ENCODE peak calls at places on chromosomes 5 and 9, in ten cellular contexts. K is omental fat pad, V is T-helper 1 cell, Z is NCI-H524, P is posterior cingulate gyrus, W is NCI-H1694, N is MCF 10A, S is spleen, A is C1 segment of cervical spinal cord, U is HT-29. L is an unnamed sample.

GRCh38 chr5:142660196-142660595 is 25.7 kb downstream of the FGF1 start:
- DNase-seq in K (no peak), V (no peak), Z (no peak), P (no peak), W (no peak), N (no peak), S (no peak), A (no peak), U (no peak), L (no peak)

GRCh38 chr5:24535646-24536045 is 109.1 kb downstream of the CDH10 start:
- DNase-seq in K (no peak), V (no peak), Z (peak), P (no peak), W (no peak), N (peak), S (no peak), A (no peak), U (peak), L (no peak)

GRCh38 chr5:92962752-92963151 is 618.3 kb downstream of the NR2F1-AS1 start:
- DNase-seq in K (no peak), V (no peak), Z (peak), P (peak), W (no peak), N (no peak), S (no peak), A (peak), U (no peak), L (no peak)

GRCh38 chr5:161314033-161314432 is 232.5 kb downstream of the GABRB2 start:
- DNase-seq in K (no peak), V (no peak), Z (no peak), P (no peak), W (no peak), N (peak), S (no peak), A (no peak), U (no peak), L (no peak)

GRCh38 chr9:35258665-35259474 is 97.1 kb downstream of the UNC13B start:
- DNase-seq in K (peak), V (peak), Z (peak), P (peak), W (peak), N (peak), S (no peak), A (peak), U (peak), L (no peak)

GRCh38 chr5:38404667-38405276 is 146.4 kb downstream of the EGFLAM start:
- DNase-seq in K (no peak), V (no peak), Z (no peak), P (no peak), W (no peak), N (peak), S (no peak), A (no peak), U (peak), L (no peak)

GRCh38 chr5:95822408-95823240 is at the start of gene GLRX:
- DNase-seq in K (no peak), V (peak), Z (peak), P (peak), W (peak), N (peak), S (peak), A (peak), U (peak), L (no peak)

GRCh38 chr5:179623906-179624741 is 653 bp upstream of the HNRNPH1 start:
- DNase-seq in K (no peak), V (peak), Z (no peak), P (peak), W (no peak), N (peak), S (peak), A (peak), U (no peak), L (no peak)

GRCh38 chr9:123924727-123925126 is 5.2 kb downstream of the DENND1A start:
- DNase-seq in K (no peak), V (no peak), Z (no peak), P (no peak), W (no peak), N (no peak), S (no peak), A (no peak), U (no peak), L (no peak)

GRCh38 chr9:71910602-71911060 is 362 bp downstream of the ABHD17B start:
- DNase-seq in K (no peak), V (no peak), Z (no peak), P (no peak), W (no peak), N (no peak), S (no peak), A (no peak), U (no peak), L (no peak)

GRCh38 chr9:100700689-100701318 is 122.9 kb downstream of the CAVIN4 start:
- DNase-seq in K (no peak), V (no peak), Z (peak), P (no peak), W (peak), N (peak), S (no peak), A (peak), U (peak), L (no peak)

GRCh38 chr9:93674580-93675335 is 98.4 kb downstream of the PHF2 start:
- DNase-seq in K (no peak), V (no peak), Z (no peak), P (peak), W (no peak), N (no peak), S (peak), A (no peak), U (no peak), L (peak)

GRCh38 chr9:134492281-134492691 is 149.3 kb upstream of the COL5A1 start:
- DNase-seq in K (no peak), V (no peak), Z (peak), P (no peak), W (no peak), N (no peak), S (no peak), A (no peak), U (no peak), L (no peak)

GRCh38 chr5:91038180-91038808 is 344.8 kb downstream of the ARRDC3 start:
- DNase-seq in K (no peak), V (no peak), Z (no peak), P (no peak), W (peak), N (no peak), S (no peak), A (no peak), U (no peak), L (no peak)

GRCh38 chr9:16445141-16445920 is 425.1 kb downstream of the BNC2 start:
- DNase-seq in K (no peak), V (no peak), Z (no peak), P (no peak), W (no peak), N (peak), S (no peak), A (no peak), U (no peak), L (no peak)

L was measured in chondrocyte.